ENCODE peak calls at places on chromosomes 11 and 22, in ten cellular contexts. M is RWPE1; B is ELR; Z is HFF-Myc; W is OCI-LY7; H is activated effector memory CD4-positive, alpha-beta T cell treated with anti-CD3 and anti-CD28 coated beads, Interleukin-2, amount 50 U/mL, for 16 hours; T is Calu3; A is AML-193; K is activated naive CD4-positive, alpha-beta T cell treated with anti-CD3 and anti-CD28 coated beads for 36 hours; F is stimulated activated CD8-positive, alpha-beta memory T cell treated with anti-CD3 and anti-CD28 coated beads, Interleukin-7, amount 100 ng/mL, for 1 hour. D is an unnamed sample.

GRCh38 chr22:37566903-37567798 is 6.9 kb downstream of the CDC42EP1 start:
- DNase-seq in B (peak), H (peak), W (peak), Z (no peak), K (peak), F (peak), M (no peak), A (peak), T (peak), D (peak)

GRCh38 chr11:124970925-124971324 is 16.9 kb downstream of the CCDC15 start:
- DNase-seq in M (peak), Z (no peak), H (no peak), B (peak), W (no peak), A (peak), K (no peak), T (peak), F (no peak), D (no peak)

GRCh38 chr11:12725863-12726666 is 51.8 kb downstream of the TEAD1 start:
- DNase-seq in T (no peak), Z (no peak), M (no peak), H (no peak), A (no peak), K (no peak), B (peak), W (no peak), F (no peak), D (no peak)

GRCh38 chr11:100739636-100740035 is 52.5 kb downstream of the ARHGAP42 start:
- DNase-seq in B (peak), W (no peak), M (no peak), Z (no peak), F (no peak), H (no peak), K (no peak), A (no peak), T (peak), D (no peak)

GRCh38 chr11:127199306-127199801 is 198.8 kb upstream of the KIRREL3 start:
- DNase-seq in T (no peak), Z (no peak), H (no peak), B (no peak), K (no peak), W (no peak), A (no peak), F (no peak), M (no peak), D (no peak)

GRCh38 chr22:49320714-49321476 is 506.8 kb downstream of the BRD1 start:
- DNase-seq in B (no peak), F (no peak), A (no peak), Z (no peak), M (no peak), K (no peak), H (peak), T (no peak), W (no peak), D (no peak)

GRCh38 chr11:61963016-61963281 is 4.5 kb downstream of the FTH1 start:
- DNase-seq in H (peak), F (no peak), M (no peak), T (no peak), Z (no peak), A (no peak), W (no peak), B (no peak), K (no peak), D (no peak)

GRCh38 chr11:57480409-57481137 is 20.2 kb downstream of the RTN4RL2 start:
- DNase-seq in B (peak), A (peak), W (peak), K (peak), F (no peak), H (peak), T (peak), Z (no peak), M (no peak), D (no peak)

GRCh38 chr11:61153593-61154090 is 7.6 kb downstream of the VPS37C start:
- DNase-seq in T (no peak), A (no peak), Z (no peak), M (no peak), B (peak), H (no peak), K (no peak), F (no peak), W (no peak), D (no peak)

GRCh38 chr11:65891180-65892136 is 985 bp downstream of the CCDC85B start:
- DNase-seq in M (no peak), B (peak), H (peak), F (no peak), K (peak), W (peak), Z (no peak), T (peak), A (no peak), D (no peak)

GRCh38 chr11:15826826-15827225 is 529.5 kb downstream of the SOX6 start:
- DNase-seq in K (peak), W (peak), M (peak), A (peak), B (peak), H (no peak), F (no peak), T (peak), Z (no peak), D (no peak)

GRCh38 chr11:130606781-130607511 is 158.5 kb downstream of the ADAMTS15 start:
- DNase-seq in F (no peak), M (no peak), B (no peak), A (no peak), Z (no peak), H (no peak), W (no peak), T (no peak), K (no peak), D (no peak)

GRCh38 chr11:122697636-122698167 is 42.2 kb downstream of the UBASH3B start:
- DNase-seq in M (peak), H (peak), F (no peak), T (no peak), K (peak), W (peak), A (peak), B (peak), Z (no peak), D (no peak)

GRCh38 chr11:62242021-62242420 is at the start of gene SCGB1D2:
- DNase-seq in B (no peak), K (no peak), M (peak), W (no peak), H (no peak), T (peak), F (no peak), Z (no peak), A (no peak), D (no peak)

GRCh38 chr22:48895831-48896765 is 931.6 kb downstream of the BRD1 start:
- DNase-seq in Z (no peak), F (no peak), M (no peak), K (no peak), B (no peak), H (no peak), T (no peak), A (no peak), W (no peak), D (no peak)

GRCh38 chr11:130457909-130458729 is 9.7 kb downstream of the ADAMTS15 start:
- DNase-seq in F (no peak), K (no peak), B (no peak), A (no peak), H (no peak), Z (no peak), T (no peak), W (no peak), M (no peak), D (no peak)

GRCh38 chr11:70334351-70334995 is 63.9 kb upstream of the CTTN start:
- DNase-seq in Z (no peak), A (no peak), K (no peak), M (no peak), F (no peak), B (no peak), T (no peak), W (no peak), H (no peak), D (no peak)

GRCh38 chr11:69911310-69912160 is 92.3 kb upstream of the FGF3 start:
- DNase-seq in H (peak), M (no peak), Z (no peak), W (no peak), A (no peak), T (no peak), B (no peak), K (no peak), F (no peak), D (no peak)

GRCh38 chr22:43385770-43386641 is 25.8 kb upstream of the MPPED1 start:
- DNase-seq in W (peak), B (peak), H (peak), F (peak), Z (peak), A (peak), K (peak), M (peak), T (peak), D (peak)

GRCh38 chr11:62269654-62270278 is at the start of gene SCGB2A2:
- DNase-seq in W (no peak), T (peak), A (no peak), H (no peak), F (no peak), K (no peak), M (peak), B (peak), Z (no peak), D (no peak)

GRCh38 chr11:11036185-11037161 is 178.6 kb upstream of the ZBED5 start:
- DNase-seq in W (peak), A (peak), M (peak), K (peak), Z (peak), F (no peak), H (no peak), B (peak), T (peak), D (no peak)

GRCh38 chr11:105181100-105181499 is 41.5 kb upstream of the CARD18 start:
- DNase-seq in W (no peak), K (no peak), H (no peak), M (peak), Z (no peak), A (peak), F (no peak), B (peak), T (no peak), D (no peak)

GRCh38 chr11:72421351-72421750 is 13.0 kb downstream of the CLPB start:
- DNase-seq in Z (no peak), M (peak), A (no peak), H (no peak), K (no peak), F (no peak), T (no peak), B (peak), W (no peak), D (no peak)

GRCh38 chr11:65429069-65429681 is 6.6 kb downstream of the NEAT1 start:
- DNase-seq in M (no peak), W (peak), Z (no peak), T (no peak), B (peak), K (peak), A (peak), H (peak), F (no peak), D (no peak)

GRCh38 chr22:42622061-42622710 is 7.5 kb upstream of the POLDIP3 start:
- DNase-seq in H (no peak), A (no peak), Z (no peak), W (no peak), K (no peak), B (no peak), M (no peak), F (no peak), T (no peak), D (no peak)

GRCh38 chr22:28268845-28269244 is 349.8 kb upstream of the PITPNB start:
- DNase-seq in Z (no peak), B (no peak), K (no peak), W (no peak), A (no peak), F (no peak), T (no peak), M (no peak), H (no peak), D (no peak)

D was measured in stimulated activated CD4-positive, alpha-beta T cell treated with anti-CD3 and anti-CD28 coated beads, Interleukin-15, amount 100 ng/mL, for 1 hour.